ENCODE peak calls at places on chromosomes 3 and 15, in five cellular contexts. One of them, this sample, is unnamed.

GRCh38 chr3:67461667-67462142 is 192.7 kb downstream of the SUCLG2 start:
- DNase-seq in RCC 7860: peak; percentile 33
- DNase-seq in dermis blood vessel endothelial cell: peak; percentile 60
- DNase-seq in myocyte: peak; percentile 85
- DNase-seq in stimulated activated CD4-positive, alpha-beta T cell treated with anti-CD3 and anti-CD28 coated beads, Interleukin-1b, Interleukin-23, amount 100 ng/mL, for 4 hours: no peak
- DNase-seq in this sample: no peak

GRCh38 chr3:23288715-23289114 is 85.6 kb downstream of the UBE2E2 start:
- DNase-seq in myocyte: no peak
- DNase-seq in stimulated activated CD4-positive, alpha-beta T cell treated with anti-CD3 and anti-CD28 coated beads, Interleukin-1b, Interleukin-23, amount 100 ng/mL, for 4 hours: no peak
- DNase-seq in dermis blood vessel endothelial cell: no peak
- DNase-seq in RCC 7860: no peak
- DNase-seq in this sample: no peak

GRCh38 chr3:142578309-142579223 is at the start of gene ATR:
- DNase-seq in RCC 7860: peak; percentile 89
- DNase-seq in myocyte: peak; percentile 98
- DNase-seq in dermis blood vessel endothelial cell: peak; percentile 96
- DNase-seq in stimulated activated CD4-positive, alpha-beta T cell treated with anti-CD3 and anti-CD28 coated beads, Interleukin-1b, Interleukin-23, amount 100 ng/mL, for 4 hours: peak; percentile 93
- DNase-seq in this sample: peak; percentile 84

GRCh38 chr15:23546158-23546557 is 19.3 kb upstream of the MKRN3 start:
- DNase-seq in RCC 7860: no peak
- DNase-seq in stimulated activated CD4-positive, alpha-beta T cell treated with anti-CD3 and anti-CD28 coated beads, Interleukin-1b, Interleukin-23, amount 100 ng/mL, for 4 hours: no peak
- DNase-seq in myocyte: no peak
- DNase-seq in dermis blood vessel endothelial cell: no peak
- DNase-seq in this sample: no peak

GRCh38 chr3:48440590-48440958 is 517 bp downstream of the TMA7 start:
- DNase-seq in stimulated activated CD4-positive, alpha-beta T cell treated with anti-CD3 and anti-CD28 coated beads, Interleukin-1b, Interleukin-23, amount 100 ng/mL, for 4 hours: no peak
- DNase-seq in myocyte: no peak
- DNase-seq in dermis blood vessel endothelial cell: peak; percentile 47
- DNase-seq in RCC 7860: no peak
- DNase-seq in this sample: no peak

GRCh38 chr15:68151277-68151676 is 53.9 kb downstream of the CALML4 start:
- DNase-seq in dermis blood vessel endothelial cell: no peak
- DNase-seq in RCC 7860: no peak
- DNase-seq in myocyte: no peak
- DNase-seq in stimulated activated CD4-positive, alpha-beta T cell treated with anti-CD3 and anti-CD28 coated beads, Interleukin-1b, Interleukin-23, amount 100 ng/mL, for 4 hours: no peak
- DNase-seq in this sample: no peak

GRCh38 chr3:185709241-185709955 is 115.4 kb downstream of the IGF2BP2 start:
- DNase-seq in stimulated activated CD4-positive, alpha-beta T cell treated with anti-CD3 and anti-CD28 coated beads, Interleukin-1b, Interleukin-23, amount 100 ng/mL, for 4 hours: no peak
- DNase-seq in myocyte: no peak
- DNase-seq in dermis blood vessel endothelial cell: no peak
- DNase-seq in RCC 7860: no peak
- DNase-seq in this sample: no peak

GRCh38 chr15:26910715-26911114 is 43.9 kb downstream of the GABRA5 start:
- DNase-seq in myocyte: no peak
- DNase-seq in stimulated activated CD4-positive, alpha-beta T cell treated with anti-CD3 and anti-CD28 coated beads, Interleukin-1b, Interleukin-23, amount 100 ng/mL, for 4 hours: no peak
- DNase-seq in dermis blood vessel endothelial cell: no peak
- DNase-seq in RCC 7860: no peak
- DNase-seq in this sample: no peak

GRCh38 chr15:100186366-100186765 is 155.4 kb downstream of the ADAMTS17 start:
- DNase-seq in RCC 7860: no peak
- DNase-seq in myocyte: no peak
- DNase-seq in stimulated activated CD4-positive, alpha-beta T cell treated with anti-CD3 and anti-CD28 coated beads, Interleukin-1b, Interleukin-23, amount 100 ng/mL, for 4 hours: no peak
- DNase-seq in dermis blood vessel endothelial cell: no peak
- DNase-seq in this sample: no peak

GRCh38 chr3:9820944-9821343 is 10.9 kb downstream of the TTLL3 start:
- DNase-seq in stimulated activated CD4-positive, alpha-beta T cell treated with anti-CD3 and anti-CD28 coated beads, Interleukin-1b, Interleukin-23, amount 100 ng/mL, for 4 hours: no peak
- DNase-seq in dermis blood vessel endothelial cell: peak; percentile 50
- DNase-seq in RCC 7860: no peak
- DNase-seq in myocyte: no peak
- DNase-seq in this sample: no peak

GRCh38 chr3:3154879-3155610 is 24.4 kb downstream of the CRBN start:
- DNase-seq in RCC 7860: no peak
- DNase-seq in myocyte: no peak
- DNase-seq in stimulated activated CD4-positive, alpha-beta T cell treated with anti-CD3 and anti-CD28 coated beads, Interleukin-1b, Interleukin-23, amount 100 ng/mL, for 4 hours: no peak
- DNase-seq in dermis blood vessel endothelial cell: peak; percentile 45
- DNase-seq in this sample: no peak

GRCh38 chr3:56373386-56373785 is 94.9 kb downstream of the ERC2 start:
- DNase-seq in dermis blood vessel endothelial cell: no peak
- DNase-seq in myocyte: no peak
- DNase-seq in stimulated activated CD4-positive, alpha-beta T cell treated with anti-CD3 and anti-CD28 coated beads, Interleukin-1b, Interleukin-23, amount 100 ng/mL, for 4 hours: no peak
- DNase-seq in RCC 7860: no peak
- DNase-seq in this sample: no peak

This sample was measured in H1.